ENCODE peak calls at places on chromosomes 4 and X, in five cellular contexts. H is HepG2, Y is GM12891, X is K562, A is GM12878. I is an unnamed sample.

GRCh38 chr4:113905301-113905700 is 74.1 kb downstream of the ARSJ start:
- DNase-seq in H (no peak), Y (no peak), X (no peak), A (no peak), I (no peak)

GRCh38 chr4:6957994-6958393 is 48.4 kb downstream of the TBC1D14 start:
- DNase-seq in H (no peak), Y (no peak), X (no peak), A (no peak), I (no peak)

GRCh38 chr4:152784490-152785195 is 4.9 kb downstream of the ARFIP1 start:
- DNase-seq in H (peak), Y (no peak), X (peak), A (no peak), I (no peak)

GRCh38 chr4:182916483-182917181 is 554 bp downstream of the DCTD start:
- DNase-seq in H (no peak), Y (peak), X (peak), A (no peak), I (no peak)

GRCh38 chrX:119398587-119398973 is 556 bp upstream of the SLC25A43 start:
- DNase-seq in H (peak), Y (no peak), X (peak), A (no peak), I (no peak)

GRCh38 chr4:41154001-41154813 is 60.1 kb downstream of the APBB2 start:
- DNase-seq in H (no peak), Y (no peak), X (no peak), A (no peak), I (no peak)

GRCh38 chr4:68963389-68963788 is 11.8 kb upstream of the UGT2A3 start:
- DNase-seq in H (no peak), Y (no peak), X (no peak), A (no peak), I (no peak)

GRCh38 chr4:44237643-44238042 is 211.0 kb downstream of the KCTD8 start:
- DNase-seq in H (no peak), Y (no peak), X (no peak), A (no peak), I (no peak)

GRCh38 chrX:6904178-6904577 is 243.3 kb upstream of the STS start:
- DNase-seq in H (no peak), Y (no peak), X (no peak), A (no peak), I (no peak)

GRCh38 chr4:40395166-40395900 is 60.2 kb downstream of the CHRNA9 start:
- DNase-seq in H (no peak), Y (no peak), X (no peak), A (no peak), I (no peak)

GRCh38 chr4:99356992-99357391 is 4.4 kb upstream of the ADH1C start:
- DNase-seq in H (no peak), Y (no peak), X (no peak), A (no peak), I (no peak)

GRCh38 chrX:134010690-134011089 is 25.3 kb upstream of the GPC3 start:
- DNase-seq in H (no peak), Y (no peak), X (no peak), A (no peak), I (no peak)

GRCh38 chrX:130974323-130974722 is 71.3 kb upstream of the ENOX2 start:
- DNase-seq in H (no peak), Y (no peak), X (peak), A (no peak), I (no peak)

GRCh38 chr4:992297-993110 is 700 bp downstream of the SLC26A1 start:
- DNase-seq in H (peak), Y (no peak), X (peak), A (no peak), I (no peak)

GRCh38 chrX:46574941-46575381 is 1.4 kb downstream of the CHST7 start:
- DNase-seq in H (no peak), Y (no peak), X (no peak), A (no peak), I (no peak)

GRCh38 chr4:81447551-81448266 is 24.0 kb downstream of the RASGEF1B start:
- DNase-seq in H (no peak), Y (no peak), X (peak), A (no peak), I (no peak)

GRCh38 chr4:109967798-109968520 is 55.3 kb downstream of the EGF start:
- DNase-seq in H (no peak), Y (no peak), X (no peak), A (no peak), I (no peak)

GRCh38 chr4:163330828-163331628 is 1.4 kb downstream of the NPY1R start:
- DNase-seq in H (no peak), Y (no peak), X (no peak), A (no peak), I (no peak)

GRCh38 chr4:53591372-53591892 is at the start of gene LNX1:
- DNase-seq in H (no peak), Y (no peak), X (peak), A (no peak), I (no peak)

GRCh38 chrX:25810202-25810601 is 327.9 kb upstream of the MAGEB18 start:
- DNase-seq in H (no peak), Y (no peak), X (no peak), A (no peak), I (no peak)

GRCh38 chrX:8971116-8971515 is 62.8 kb downstream of the FAM9B start:
- DNase-seq in H (peak), Y (no peak), X (peak), A (no peak), I (no peak)

GRCh38 chr4:74449571-74450297 is 4.8 kb downstream of the AREG start:
- DNase-seq in H (no peak), Y (no peak), X (no peak), A (no peak), I (no peak)
- TF ChIP-seq POLR2A in H (no peak), Y (no peak), X (no peak), A (no peak), I (no peak)

GRCh38 chr4:5203309-5203708 is 152.0 kb downstream of the STK32B start:
- DNase-seq in H (no peak), Y (no peak), X (no peak), A (no peak), I (no peak)
- TF ChIP-seq TAF1 in H (no peak), Y (no peak), X (no peak), A (no peak), I (no peak)

GRCh38 chr4:8790749-8791148 is 80.9 kb downstream of the HMX1 start:
- DNase-seq in H (no peak), Y (no peak), X (no peak), A (no peak), I (no peak)

GRCh38 chr4:8791609-8792008 is 80.0 kb downstream of the HMX1 start:
- DNase-seq in H (no peak), Y (no peak), X (no peak), A (no peak), I (no peak)

GRCh38 chr4:8794491-8794890 is 77.1 kb downstream of the HMX1 start:
- DNase-seq in H (no peak), Y (no peak), X (no peak), A (no peak), I (no peak)

GRCh38 chr4:8793571-8794160 is 78.0 kb downstream of the HMX1 start:
- DNase-seq in H (no peak), Y (no peak), X (no peak), A (no peak), I (no peak)

GRCh38 chr4:8792491-8792890 is 79.1 kb downstream of the HMX1 start:
- DNase-seq in H (no peak), Y (no peak), X (no peak), A (no peak), I (no peak)
- TF ChIP-seq POLR2AphosphoS5 in H (no peak), Y (no peak), X (no peak), A (no peak), I (no peak)

GRCh38 chr4:124537971-124538370 is 174.6 kb downstream of the ANKRD50 start:
- DNase-seq in H (peak), Y (no peak), X (no peak), A (no peak), I (no peak)
- TF ChIP-seq POLR2A in H (no peak), Y (no peak), X (no peak), A (no peak), I (no peak)

GRCh38 chrX:85897376-85898110 is 149.8 kb downstream of the CHM start:
- DNase-seq in H (no peak), Y (no peak), X (peak), A (no peak), I (no peak)
- TF ChIP-seq TAF1 in H (no peak), Y (no peak), X (no peak), A (no peak), I (no peak)

GRCh38 chr4:72629540-72629939 is 60.5 kb upstream of the ADAMTS3 start:
- DNase-seq in H (no peak), Y (no peak), X (no peak), A (no peak), I (no peak)

DNA sequence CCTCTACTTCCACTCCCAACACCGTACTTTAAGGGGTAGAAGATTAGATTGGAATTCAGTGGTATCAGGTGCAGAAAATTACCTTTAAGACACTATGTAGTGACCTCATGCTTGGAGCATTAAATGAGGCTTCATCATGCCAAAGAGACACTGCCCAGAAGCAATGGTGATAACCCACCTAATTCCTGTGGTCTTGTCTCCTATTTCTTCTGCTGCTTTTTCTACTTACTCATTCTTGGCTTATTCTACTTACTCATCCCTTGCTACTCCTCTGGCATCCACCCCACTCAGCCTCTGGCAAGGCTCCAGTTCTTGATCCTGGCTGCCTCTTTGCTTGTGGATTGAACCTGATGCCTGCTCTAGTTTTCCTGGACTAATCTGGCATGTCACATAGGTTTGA is 62.3 kb upstream of the ADAMTS3 start:
- DNase-seq in H (no peak), Y (no peak), X (peak), A (no peak), I (no peak)
- TF ChIP-seq POLR2AphosphoS5 in H (no peak), Y (no peak), X (no peak), A (no peak), I (no peak)